ENCODE peak calls at places on chromosomes 12 and 14, in five cellular contexts. One of them, this sample, is unnamed. For H3K9me3, the result is how much of the 10 kb centered on the place peaks cover.

GRCh38 chr12:12123209-12123608 is 52.5 kb downstream of the BCL2L14 start:
- DNase-seq in SJCRH30: no peak
- DNase-seq in psoas muscle: no peak
- DNase-seq in tibial artery: no peak
- DNase-seq in K562: no peak
- DNase-seq in this sample: no peak

GRCh38 chr14:76653875-76654572 is 107.2 kb upstream of the VASH1 start:
- DNase-seq in K562: no peak
- DNase-seq in tibial artery: no peak
- DNase-seq in SJCRH30: no peak
- DNase-seq in psoas muscle: no peak
- DNase-seq in this sample: no peak

GRCh38 chr14:74918380-74918779 is 4.7 kb downstream of the RPS6KL1 start:
- DNase-seq in tibial artery: no peak
- DNase-seq in SJCRH30: no peak
- DNase-seq in psoas muscle: no peak
- DNase-seq in K562: no peak
- DNase-seq in this sample: no peak

GRCh38 chr14:49553106-49553505 is 33.1 kb downstream of the RPS29 start:
- DNase-seq in tibial artery: no peak
- DNase-seq in psoas muscle: no peak
- DNase-seq in K562: no peak
- DNase-seq in SJCRH30: no peak
- DNase-seq in this sample: no peak

GRCh38 chr12:91423336-91424050 is 240.9 kb upstream of the DCN start:
- DNase-seq in psoas muscle: no peak
- DNase-seq in K562: no peak
- DNase-seq in tibial artery: no peak
- DNase-seq in SJCRH30: no peak
- DNase-seq in this sample: no peak

GRCh38 chr12:112121780-112122565 is 3.4 kb upstream of the TRAFD1 start:
- DNase-seq in SJCRH30: peak
- DNase-seq in psoas muscle: peak
- DNase-seq in K562: no peak
- DNase-seq in tibial artery: peak
- DNase-seq in this sample: peak

GRCh38 chr12:115840159-115840558 is 437.3 kb downstream of the MED13L start:
- DNase-seq in tibial artery: no peak
- DNase-seq in SJCRH30: no peak
- DNase-seq in K562: no peak
- DNase-seq in psoas muscle: no peak
- DNase-seq in this sample: no peak

GRCh38 chr12:66107451-66107915 is 23.1 kb downstream of the LLPH start:
- DNase-seq in tibial artery: peak
- DNase-seq in SJCRH30: peak
- DNase-seq in psoas muscle: peak
- DNase-seq in K562: peak
- DNase-seq in this sample: peak

GRCh38 chr12:85775071-85775470 is 61.1 kb downstream of the RASSF9 start:
- DNase-seq in tibial artery: no peak
- DNase-seq in SJCRH30: no peak
- DNase-seq in psoas muscle: no peak
- DNase-seq in K562: no peak
- DNase-seq in this sample: no peak

DNA sequence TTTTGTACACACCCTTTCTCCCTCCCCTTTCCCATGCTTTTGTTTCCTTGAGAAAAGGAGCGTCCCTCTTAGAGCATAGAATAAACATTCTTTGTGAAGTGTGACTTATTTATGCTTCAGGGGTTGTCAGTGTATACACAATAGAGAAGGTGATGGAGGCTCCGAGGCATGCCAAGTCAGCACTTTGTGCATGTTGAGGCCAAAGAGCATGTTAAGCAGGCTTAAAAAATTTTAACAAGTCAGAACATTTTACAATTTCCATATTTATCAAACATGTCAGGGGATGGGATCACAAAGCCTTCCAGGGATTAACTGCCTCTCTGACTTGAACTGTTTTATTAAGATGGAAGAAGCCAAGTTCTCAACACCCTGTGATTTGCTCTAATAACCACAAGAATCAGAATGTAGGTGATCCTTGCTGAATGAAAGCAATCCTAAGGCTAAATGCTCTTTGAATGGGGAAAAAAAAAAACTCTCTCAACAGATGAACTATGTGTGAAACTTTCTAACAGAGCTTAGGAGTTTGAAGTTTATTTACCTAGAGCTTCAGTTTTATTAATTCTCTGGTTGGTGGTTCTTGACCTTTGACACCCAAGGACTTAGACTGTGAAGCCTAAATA is 223.1 kb downstream of the RAD51B start:
- DNase-seq in SJCRH30: no peak
- DNase-seq in psoas muscle: no peak
- DNase-seq in K562: no peak
- DNase-seq in tibial artery: no peak
- DNase-seq in this sample: no peak
- H3K27ac ChIP-seq in SJCRH30: no peak
- H3K27ac ChIP-seq in psoas muscle: no peak
- H3K27ac ChIP-seq in K562: no peak
- H3K27ac ChIP-seq in tibial artery: peak
- H3K27ac ChIP-seq in this sample: no peak

GRCh38 chr12:57641699-57642442 is 8.9 kb upstream of the B4GALNT1 start:
- DNase-seq in SJCRH30: peak
- DNase-seq in K562: no peak
- DNase-seq in psoas muscle: no peak
- DNase-seq in tibial artery: no peak
- DNase-seq in this sample: no peak
- H3K9me3 ChIP-seq in SJCRH30: under half
- H3K9me3 ChIP-seq in K562: under half
- H3K9me3 ChIP-seq in psoas muscle: under half
- H3K9me3 ChIP-seq in tibial artery: under half
- H3K9me3 ChIP-seq in this sample: under half

DNA sequence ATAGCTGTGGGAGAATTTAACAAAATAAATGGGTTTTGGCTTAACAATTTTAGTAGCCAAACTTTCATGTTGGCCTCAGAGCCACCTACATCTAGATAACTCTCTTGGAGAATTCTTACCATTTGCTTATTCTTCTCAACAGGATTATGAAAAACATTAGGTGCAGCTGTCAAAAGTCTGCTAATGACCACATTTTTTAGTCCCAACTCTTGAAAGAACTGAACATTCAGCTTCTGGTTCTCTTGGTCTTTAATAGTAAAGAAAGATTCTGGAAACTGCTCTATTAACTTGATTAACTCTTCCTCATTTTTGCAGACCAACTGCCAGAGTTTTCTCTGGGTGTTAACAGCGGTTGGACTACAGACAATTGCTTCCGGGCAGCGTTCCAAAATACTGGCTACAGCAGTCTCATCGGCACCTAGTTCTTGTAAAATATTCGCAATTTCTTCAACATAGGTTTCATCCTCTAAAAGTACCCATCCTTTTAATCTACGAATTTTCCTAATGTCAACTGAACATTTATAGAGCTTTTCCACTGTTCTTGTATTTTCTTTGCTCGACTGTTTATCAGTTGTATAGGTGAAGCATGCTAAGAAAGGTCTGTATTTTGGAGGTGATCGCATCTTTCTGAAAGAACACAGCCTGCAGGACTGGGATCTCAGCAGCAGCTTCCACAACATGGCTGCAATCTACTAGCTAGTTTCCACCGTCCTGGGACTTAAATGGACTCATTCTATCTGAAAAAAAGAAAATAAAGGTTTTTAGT is 8.7 kb downstream of the MTERF2 start:
- DNase-seq in SJCRH30: peak
- DNase-seq in psoas muscle: peak
- DNase-seq in K562: peak
- DNase-seq in tibial artery: peak
- DNase-seq in this sample: peak
- H3K27ac ChIP-seq in SJCRH30: peak
- H3K27ac ChIP-seq in psoas muscle: no peak
- H3K27ac ChIP-seq in K562: peak
- H3K27ac ChIP-seq in tibial artery: no peak
- H3K27ac ChIP-seq in this sample: peak

GRCh38 chr12:70449758-70450341 is 83.8 kb downstream of the KCNMB4 start:
- DNase-seq in psoas muscle: no peak
- DNase-seq in SJCRH30: no peak
- DNase-seq in tibial artery: no peak
- DNase-seq in K562: no peak
- DNase-seq in this sample: no peak
- H3K9me3 ChIP-seq in psoas muscle: under half
- H3K9me3 ChIP-seq in SJCRH30: under half
- H3K9me3 ChIP-seq in tibial artery: under half
- H3K9me3 ChIP-seq in K562: under half
- H3K9me3 ChIP-seq in this sample: under half